ENCODE peak calls at places on chromosome 22, in ten cellular contexts. N, U, Q, E, F, B, V, D, M and T are unnamed samples. For H3K36me3, the result is how much of the 10 kb centered on the place peaks cover.

GRCh38 chr22:27063841-27064240 is 406.5 kb downstream of the MIAT start:
- DNase-seq in D (no peak), E (no peak), M (no peak), F (no peak), V (no peak), U (no peak), Q (no peak), N (no peak), B (no peak), T (no peak)

GRCh38 chr22:43488031-43488892 is 76.4 kb downstream of the MPPED1 start:
- DNase-seq in Q (no peak), D (no peak), U (no peak), V (no peak), B (no peak), E (no peak), N (no peak), F (no peak), M (no peak), T (no peak)

GRCh38 chr22:50485221-50486131 is 1.2 kb upstream of the MIOX start:
- DNase-seq in D (no peak), N (no peak), V (no peak), E (no peak), Q (peak), M (no peak), F (peak), U (no peak), B (no peak), T (peak)

GRCh38 chr22:25710501-25710900 is 31.5 kb upstream of the MYO18B start:
- DNase-seq in N (no peak), U (no peak), M (no peak), F (no peak), B (no peak), D (no peak), V (no peak), E (no peak), Q (no peak), T (no peak)

GRCh38 chr22:46171940-46172339 is 21.6 kb downstream of the PPARA start:
- DNase-seq in Q (peak), N (peak), E (no peak), B (peak), M (peak), U (no peak), V (peak), F (no peak), D (no peak), T (no peak)

GRCh38 chr22:43921361-43921760 is 2.2 kb upstream of the PNPLA3 start:
- DNase-seq in V (no peak), M (peak), F (peak), D (no peak), Q (no peak), B (peak), E (no peak), U (no peak), N (no peak), T (no peak)

GRCh38 chr22:30210235-30210831 is 36.2 kb downstream of the LIF start:
- DNase-seq in E (no peak), U (no peak), B (peak), D (no peak), M (peak), Q (no peak), V (no peak), N (peak), F (no peak), T (peak)

GRCh38 chr22:17843189-17843588 is 68.9 kb upstream of the BID start:
- DNase-seq in V (no peak), Q (no peak), D (no peak), B (no peak), M (no peak), U (no peak), F (no peak), E (no peak), N (no peak), T (no peak)

GRCh38 chr22:44380716-44381500 is 68.2 kb upstream of the SHISAL1 start:
- DNase-seq in U (no peak), D (no peak), Q (peak), E (peak), N (no peak), B (no peak), M (no peak), V (no peak), F (no peak), T (no peak)

GRCh38 chr22:28442951-28443876 is 236.4 kb downstream of the TTC28 start:
- DNase-seq in F (peak), Q (peak), B (no peak), U (no peak), E (peak), M (peak), D (peak), V (peak), N (peak), T (peak)

GRCh38 chr22:33013531-33014162 is 44.5 kb downstream of the SYN3 start:
- DNase-seq in N (no peak), V (no peak), D (no peak), E (no peak), F (no peak), M (no peak), B (no peak), U (peak), Q (no peak), T (no peak)

GRCh38 chr22:26476705-26477340 is 6.8 kb downstream of the HPS4 start:
- DNase-seq in U (no peak), M (peak), N (no peak), Q (no peak), D (no peak), E (no peak), V (no peak), F (no peak), B (no peak), T (no peak)

GRCh38 chr22:44861245-44861644 is 108.9 kb downstream of the ARHGAP8 start:
- DNase-seq in N (no peak), V (no peak), D (no peak), B (no peak), F (no peak), M (no peak), Q (no peak), U (no peak), E (no peak), T (no peak)

GRCh38 chr22:44882226-44882905 is 127.4 kb downstream of the PHF21B start:
- DNase-seq in E (peak), U (no peak), N (no peak), V (no peak), B (no peak), D (peak), Q (no peak), F (no peak), M (no peak), T (no peak)

GRCh38 chr22:48826546-48826945 is 1001.1 kb downstream of the BRD1 start:
- DNase-seq in D (no peak), N (no peak), Q (no peak), B (no peak), E (no peak), U (no peak), M (no peak), F (no peak), V (no peak), T (no peak)

GRCh38 chr22:48153726-48154125 is 1391.3 kb downstream of the TBC1D22A start:
- DNase-seq in E (no peak), U (no peak), V (peak), M (no peak), N (no peak), B (no peak), D (no peak), F (no peak), Q (no peak), T (no peak)

GRCh38 chr22:31753005-31753633 is 700 bp upstream of the DEPDC5 start:
- DNase-seq in E (peak), M (no peak), U (no peak), F (peak), Q (peak), B (no peak), V (peak), D (peak), N (peak), T (peak)

GRCh38 chr22:33891455-33891854 is 28.8 kb downstream of the LARGE1 start:
- DNase-seq in F (no peak), N (no peak), M (no peak), B (no peak), U (no peak), D (no peak), V (no peak), Q (no peak), E (no peak), T (no peak)

GRCh38 chr22:44755956-44756361 is 3.6 kb downstream of the ARHGAP8 start:
- DNase-seq in E (no peak), D (no peak), V (peak), N (no peak), Q (no peak), B (peak), U (no peak), M (no peak), F (no peak), T (peak)

GRCh38 chr22:49642741-49643140 is 184.9 kb downstream of the BRD1 start:
- DNase-seq in E (no peak), U (no peak), D (no peak), M (no peak), N (no peak), F (no peak), B (no peak), V (no peak), Q (no peak), T (no peak)

GRCh38 chr22:34410111-34410510 is 489.8 kb upstream of the LARGE1 start:
- DNase-seq in Q (no peak), U (no peak), F (no peak), V (no peak), M (no peak), E (no peak), B (no peak), D (no peak), N (no peak), T (no peak)

GRCh38 chr22:17867160-17867785 is 93.0 kb upstream of the BID start:
- DNase-seq in F (peak), D (peak), M (no peak), V (peak), E (peak), B (no peak), N (peak), U (no peak), Q (peak), T (no peak)

GRCh38 chr22:50046481-50047245 is 11.4 kb downstream of the TTLL8 start:
- DNase-seq in N (no peak), B (no peak), M (no peak), D (no peak), E (peak), V (no peak), F (no peak), Q (no peak), U (no peak), T (no peak)

GRCh38 chr22:27435839-27436581 is 365.5 kb downstream of the MN1 start:
- DNase-seq in Q (peak), E (peak), F (no peak), V (peak), N (peak), D (peak), B (no peak), M (peak), U (no peak), T (peak)

GRCh38 chr22:25365491-25366261 is 146.2 kb downstream of the CRYBB2 start:
- DNase-seq in Q (no peak), U (no peak), M (no peak), B (no peak), F (no peak), N (no peak), D (peak), E (peak), V (no peak), T (no peak)

DNA sequence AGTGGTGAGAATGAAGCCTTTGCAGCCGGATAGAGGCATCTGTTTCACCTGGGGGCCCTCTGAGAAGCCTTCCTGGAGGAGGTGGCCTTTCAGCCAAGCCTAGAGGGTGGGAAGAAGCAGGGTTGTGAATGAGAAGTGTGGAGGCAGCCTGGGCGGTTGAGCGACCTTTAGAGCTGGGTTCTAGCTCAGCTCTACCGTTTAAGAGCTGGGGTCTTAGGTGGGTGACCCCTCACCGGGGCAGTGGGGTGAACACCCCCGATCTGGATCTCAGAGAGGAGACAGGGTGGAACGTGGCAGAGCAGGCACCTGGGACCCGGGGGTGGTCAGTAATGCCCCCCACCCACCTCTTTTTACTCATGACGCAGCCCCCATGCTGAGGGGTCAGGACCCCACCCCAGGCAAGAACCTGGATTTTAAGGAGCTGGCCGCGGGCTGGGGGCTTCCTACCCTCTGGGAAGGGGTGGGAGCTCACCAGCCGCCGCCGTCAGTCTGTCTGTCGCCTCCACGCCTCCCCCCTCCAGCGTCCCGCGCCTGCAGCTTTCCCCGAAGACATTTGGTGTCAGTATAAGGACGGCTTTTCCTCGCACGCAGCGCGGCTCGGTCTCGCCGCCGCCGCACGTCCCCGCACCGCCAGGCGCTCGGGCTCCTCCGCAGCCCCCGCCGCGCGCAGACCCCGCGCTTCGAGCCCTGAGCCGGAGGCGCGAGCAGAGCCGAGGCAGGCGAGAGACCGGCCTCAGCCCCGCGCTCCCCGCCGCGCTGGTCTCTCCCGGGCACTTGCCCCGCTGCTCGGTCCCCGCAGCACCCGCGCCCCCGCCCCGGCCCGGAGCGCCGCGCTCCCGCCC is 13.4 kb upstream of the CACNA1I start:
- DNase-seq in E (no peak), U (no peak), V (no peak), N (peak), D (no peak), F (peak), Q (no peak), B (no peak), M (peak), T (no peak)
- TF ChIP-seq CTCF in E (no peak), U (peak), V (no peak), N (no peak), D (no peak), F (no peak), Q (no peak), B (no peak), M (peak), T (no peak)

GRCh38 chr22:41518048-41518347 is 26.3 kb downstream of the POLR3H start:
- DNase-seq in N (no peak), B (no peak), D (no peak), F (no peak), M (no peak), Q (no peak), V (no peak), U (no peak), E (no peak), T (no peak)
- H3K36me3 ChIP-seq in N (under half), B (under half), D (half or more), F (half or more), M (under half), Q (under half), V (under half), U (under half), E (half or more), T (under half)

DNA sequence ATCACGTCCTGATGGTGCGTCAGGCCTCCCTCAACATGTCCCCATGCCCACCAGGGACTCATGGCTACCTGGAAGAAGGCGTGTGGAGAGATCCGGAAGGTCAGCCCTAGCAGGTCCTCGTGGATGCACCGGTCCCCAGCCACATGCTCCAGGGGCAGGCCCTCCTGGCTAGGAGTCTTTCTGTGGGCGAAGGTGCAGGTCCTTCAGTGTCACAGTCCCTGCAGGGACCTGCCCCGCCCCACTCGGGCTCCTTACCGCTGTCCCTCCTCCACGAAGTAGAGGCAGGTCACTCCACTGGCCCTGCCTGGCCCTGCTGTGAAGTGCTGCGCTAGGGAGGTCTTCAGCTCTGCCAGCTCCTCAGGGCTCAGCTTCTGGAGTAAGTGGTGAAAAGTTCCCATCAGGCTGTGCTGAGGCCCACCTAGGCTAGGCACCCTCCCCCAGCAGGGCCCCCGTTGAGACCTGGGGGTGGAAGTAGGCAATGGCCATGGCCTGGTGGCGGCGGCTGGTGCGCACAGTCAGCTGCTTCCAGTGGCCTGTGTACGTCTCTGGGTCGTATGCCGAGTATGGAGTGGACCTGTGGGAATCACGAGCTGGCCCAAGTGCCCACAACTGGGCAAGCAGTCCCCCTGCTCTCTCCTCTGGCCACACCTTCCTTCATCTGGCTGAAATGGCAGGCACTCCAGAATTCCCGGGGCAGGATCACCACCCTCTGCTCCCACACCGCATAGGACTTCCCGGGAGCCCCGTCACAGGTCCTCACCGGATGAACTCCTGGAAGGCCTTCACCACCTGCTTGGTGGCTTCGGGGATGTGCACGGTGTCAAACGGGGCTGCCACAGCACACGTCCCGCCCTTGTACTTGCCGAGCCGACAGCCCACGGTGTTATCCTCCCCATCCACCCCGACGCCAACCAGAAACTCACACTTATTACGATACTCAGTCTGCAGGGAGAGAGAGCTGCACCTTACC is 1.1 kb upstream of the RANBP1 start:
- DNase-seq in U (no peak), B (no peak), V (no peak), N (no peak), D (no peak), Q (peak), F (no peak), E (no peak), M (no peak), T (no peak)
- TF ChIP-seq POLR2A in U (no peak), B (no peak), V (no peak), N (no peak), D (no peak), Q (no peak), F (no peak), E (no peak), M (no peak), T (no peak)

GRCh38 chr22:22044153-22044552 is 61.6 kb upstream of the TOP3B start:
- DNase-seq in B (no peak), E (no peak), N (no peak), F (no peak), D (no peak), Q (no peak), M (no peak), U (no peak), V (no peak), T (no peak)
- TF ChIP-seq CTCF in B (no peak), E (no peak), N (no peak), F (no peak), D (no peak), Q (no peak), M (no peak), U (no peak), V (no peak), T (no peak)

DNA sequence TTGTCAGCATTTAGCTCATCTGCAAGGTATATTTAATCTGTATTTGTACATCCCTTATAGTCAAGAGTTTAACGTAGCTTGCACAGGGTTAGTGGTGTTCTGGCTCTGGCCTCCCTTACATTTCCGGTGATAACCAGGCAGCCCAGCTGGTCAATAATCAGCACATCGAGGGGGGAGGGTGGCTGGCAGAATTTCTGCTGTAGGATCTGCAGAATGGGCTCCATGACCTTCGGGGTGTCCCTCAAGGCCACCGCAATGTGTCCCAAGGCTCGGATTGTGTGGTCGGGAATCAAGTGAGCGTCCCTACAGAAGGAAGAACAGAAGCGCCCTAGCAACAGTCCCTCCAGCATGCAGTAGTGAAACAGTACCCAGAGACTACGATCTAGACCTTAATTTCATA is 25.1 kb downstream of the SERPIND1 start:
- DNase-seq in N (no peak), Q (no peak), D (no peak), U (no peak), E (no peak), V (no peak), F (no peak), M (no peak), B (no peak), T (no peak)
- H3K36me3 ChIP-seq in N (under half), Q (under half), D (half or more), U (under half), E (half or more), V (under half), F (half or more), M (half or more), B (under half), T (under half)

GRCh38 chr22:36325163-36326031 is 62.4 kb downstream of the MYH9 start:
- DNase-seq in N (peak), V (peak), B (no peak), E (peak), D (peak), Q (no peak), U (no peak), F (peak), M (peak), T (no peak)
- TF ChIP-seq POLR2A in N (no peak), V (peak), B (no peak), E (peak), D (no peak), Q (no peak), U (no peak), F (no peak), M (peak), T (no peak)

DNA sequence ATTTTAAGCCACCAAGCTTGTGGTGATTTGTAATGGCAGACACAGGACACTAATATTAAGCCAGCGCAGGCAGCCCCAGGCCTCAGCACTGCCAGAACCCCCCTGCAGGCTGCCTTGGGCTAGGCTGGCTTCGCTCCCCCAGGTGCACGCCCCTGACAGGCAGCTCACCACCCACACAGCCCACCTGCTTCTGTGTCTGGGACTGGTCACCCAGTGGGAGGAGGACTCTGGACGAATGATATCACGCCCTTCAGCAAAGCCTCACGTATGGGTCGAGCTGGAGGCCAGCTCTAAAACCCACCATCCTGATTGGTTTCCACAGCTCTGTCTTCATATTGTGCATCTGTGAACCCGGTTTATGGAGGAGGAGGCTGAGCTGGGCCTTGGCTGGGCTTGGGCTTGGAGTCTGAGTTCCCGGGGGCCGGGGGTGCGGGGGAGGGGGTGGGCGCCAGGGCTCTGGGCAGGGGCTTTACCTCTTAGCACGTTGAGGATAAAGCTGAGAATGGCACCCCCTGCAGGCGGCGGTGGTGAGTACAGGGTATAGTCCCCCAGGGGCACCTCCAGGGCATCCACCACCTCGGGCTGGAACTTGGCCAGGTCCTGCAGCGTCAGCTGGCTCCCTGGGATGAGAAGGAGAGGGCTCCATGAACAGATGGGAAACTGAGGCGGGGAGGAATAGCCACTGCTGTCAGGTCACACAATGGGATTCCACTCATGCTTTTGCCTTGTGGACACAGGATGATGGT is 13.8 kb downstream of the GGT5 start:
- DNase-seq in V (peak), D (no peak), E (peak), M (no peak), N (no peak), B (no peak), Q (peak), U (peak), F (no peak), T (peak)
- TF ChIP-seq CTCF in V (peak), D (no peak), E (no peak), M (peak), N (peak), B (no peak), Q (no peak), U (peak), F (no peak), T (peak)